ENCODE peak calls at places on chromosome 1, in six cellular contexts. E, U, P, D, G and A are unnamed samples.

GRCh38 chr1:247270003-247270402 is 14.1 kb downstream of the VN1R5 start:
- DNase-seq in E (no peak), U (no peak), P (no peak), D (no peak), G (no peak), A (no peak)

GRCh38 chr1:44787506-44787905 is 464 bp downstream of the BEST4 start:
- DNase-seq in E (no peak), U (no peak), P (no peak), D (no peak), G (no peak), A (no peak)

GRCh38 chr1:212791261-212791675 is 309 bp downstream of the NSL1 start:
- DNase-seq in E (no peak), U (no peak), P (peak; percentile 30), D (no peak), G (no peak), A (peak; percentile 42)

GRCh38 chr1:33742663-33743062 is 121.2 kb upstream of the HMGB4 start:
- DNase-seq in E (no peak), U (no peak), P (no peak), D (no peak), G (no peak), A (no peak)

GRCh38 chr1:168763031-168763430 is 34.0 kb upstream of the DPT start:
- DNase-seq in E (no peak), U (no peak), P (no peak), D (no peak), G (no peak), A (no peak)

GRCh38 chr1:112673589-112674439 is 645 bp upstream of the MOV10 start:
- DNase-seq in E (peak; percentile 52), U (peak; percentile 50), P (no peak), D (no peak), G (no peak), A (no peak)

GRCh38 chr1:39969048-39969447 is 14.1 kb downstream of the MFSD2A start:
- DNase-seq in E (no peak), U (no peak), P (no peak), D (no peak), G (no peak), A (no peak)

GRCh38 chr1:178161516-178161915 is 67.6 kb downstream of the RASAL2 start:
- DNase-seq in E (no peak), U (no peak), P (no peak), D (no peak), G (no peak), A (no peak)

GRCh38 chr1:8017495-8018310 is 8.4 kb downstream of the ERRFI1 start:
- DNase-seq in E (peak; percentile 85), U (no peak), P (no peak), D (no peak), G (no peak), A (no peak)

GRCh38 chr1:27539901-27540861 is 50.2 kb upstream of the WASF2 start:
- DNase-seq in E (no peak), U (no peak), P (no peak), D (no peak), G (no peak), A (no peak)

GRCh38 chr1:47023268-47024137 is at the start of gene CYP4X1:
- DNase-seq in E (no peak), U (no peak), P (no peak), D (peak; percentile 77), G (no peak), A (no peak)

GRCh38 chr1:8408151-8408839 is 90.4 kb downstream of the SLC45A1 start:
- DNase-seq in E (no peak), U (no peak), P (no peak), D (no peak), G (no peak), A (no peak)

GRCh38 chr1:175043824-175044223 is 20.6 kb upstream of the MRPS14 start:
- DNase-seq in E (no peak), U (no peak), P (no peak), D (no peak), G (no peak), A (no peak)

GRCh38 chr1:52268372-52268771 is 97.6 kb downstream of the CC2D1B start:
- DNase-seq in E (no peak), U (no peak), P (no peak), D (no peak), G (no peak), A (no peak)

GRCh38 chr1:88741413-88741812 is 57.3 kb downstream of the PKN2 start:
- DNase-seq in E (no peak), U (no peak), P (no peak), D (no peak), G (no peak), A (no peak)

GRCh38 chr1:228095938-228096337 is 7.2 kb downstream of the C1orf35 start:
- DNase-seq in E (no peak), U (no peak), P (no peak), D (no peak), G (no peak), A (peak; percentile 1)

GRCh38 chr1:171867231-171867630 is 25.9 kb downstream of the DNM3 start:
- DNase-seq in E (no peak), U (no peak), P (no peak), D (no peak), G (no peak), A (no peak)
- TF ChIP-seq TAF1 in E (no peak), U (no peak), P (no peak), D (no peak), G (no peak), A (no peak)

DNA sequence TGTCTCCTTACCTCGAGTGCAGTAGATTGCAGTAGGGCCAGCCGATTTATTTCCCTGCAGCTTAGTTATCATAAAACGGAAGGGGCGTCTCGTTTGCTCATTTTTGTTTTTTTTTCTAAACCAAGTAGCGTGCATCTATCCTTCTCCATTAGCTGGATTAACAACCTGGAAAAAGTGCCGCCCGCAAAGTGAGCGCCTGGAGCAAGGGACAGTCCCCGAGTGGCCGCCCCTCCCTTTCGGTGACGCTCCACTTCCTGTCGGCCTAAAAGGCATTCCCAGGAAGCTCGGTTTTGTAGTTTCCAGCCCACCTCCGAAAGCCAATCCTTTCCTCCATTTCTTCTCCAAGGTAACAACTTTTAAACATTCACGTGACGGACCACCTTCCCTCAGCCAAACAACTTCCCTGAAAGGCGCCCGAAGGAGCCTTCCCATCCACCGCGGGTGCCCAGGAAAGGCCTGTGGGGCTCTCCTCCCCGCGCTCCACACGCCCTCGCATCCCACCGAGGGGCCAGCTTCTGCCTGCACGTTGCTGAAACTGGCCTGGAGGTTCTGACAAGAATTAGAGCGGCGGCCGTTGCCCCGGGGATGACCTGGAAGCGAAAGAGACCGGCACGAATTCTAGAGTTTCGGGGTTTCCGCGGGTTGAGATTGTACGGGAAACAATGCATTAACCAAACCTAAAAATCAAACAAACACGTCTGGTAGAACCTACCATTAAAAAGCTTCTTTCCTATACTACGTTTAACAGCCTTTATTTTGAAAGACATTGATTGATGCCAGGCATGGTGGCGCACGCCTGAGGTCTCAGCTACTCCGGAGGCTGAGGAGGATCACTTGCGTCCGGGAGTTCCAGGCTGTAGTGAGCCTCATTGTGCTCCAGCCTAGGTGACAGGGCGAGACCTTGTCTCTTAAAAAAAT is at the start of gene EXTL2:
- DNase-seq in E (peak; percentile 90), U (peak; percentile 88), P (peak; percentile 39), D (peak; percentile 82), G (no peak), A (peak; percentile 40)
- TF ChIP-seq POLR2A in E (peak; percentile 62), U (peak; percentile 80), P (no peak), D (peak; percentile 46), G (peak; percentile 52), A (no peak)

GRCh38 chr1:11500881-11501280 is 21.9 kb downstream of the DISP3 start:
- DNase-seq in E (no peak), U (no peak), P (no peak), D (no peak), G (no peak), A (no peak)
- TF ChIP-seq TAF1 in E (no peak), U (no peak), P (no peak), D (no peak), G (no peak), A (no peak)

GRCh38 chr1:2230781-2231666 is 2.9 kb downstream of the SKI start:
- DNase-seq in E (no peak), U (peak; percentile 67), P (no peak), D (peak; percentile 53), G (no peak), A (no peak)

GRCh38 chr1:2229032-2229920 is 1.2 kb downstream of the SKI start:
- DNase-seq in E (no peak), U (peak; percentile 74), P (no peak), D (peak; percentile 64), G (no peak), A (peak; percentile 66)

GRCh38 chr1:2231667-2232254 is 3.6 kb downstream of the SKI start:
- DNase-seq in E (peak; percentile 78), U (peak; percentile 82), P (no peak), D (peak; percentile 79), G (no peak), A (no peak)

GRCh38 chr1:2228684-2229031 is 539 bp downstream of the SKI start:
- DNase-seq in E (no peak), U (peak; percentile 63), P (no peak), D (no peak), G (no peak), A (no peak)

GRCh38 chr1:2229921-2230700 is 2.0 kb downstream of the SKI start:
- DNase-seq in E (no peak), U (peak; percentile 64), P (no peak), D (peak; percentile 57), G (no peak), A (no peak)
- TF ChIP-seq POLR2A in E (no peak), U (no peak), P (no peak), D (no peak), G (no peak), A (no peak)

GRCh38 chr1:244094880-244095522 is 43.9 kb downstream of the ZBTB18 start:
- DNase-seq in E (no peak), U (no peak), P (no peak), D (no peak), G (no peak), A (no peak)

GRCh38 chr1:244095523-244095911 is 44.4 kb downstream of the ZBTB18 start:
- DNase-seq in E (no peak), U (no peak), P (no peak), D (no peak), G (no peak), A (no peak)

GRCh38 chr1:244090645-244091044 is 39.6 kb downstream of the ZBTB18 start:
- DNase-seq in E (no peak), U (no peak), P (no peak), D (no peak), G (no peak), A (no peak)

GRCh38 chr1:244092293-244093264 is 41.5 kb downstream of the ZBTB18 start:
- DNase-seq in E (no peak), U (no peak), P (no peak), D (no peak), G (no peak), A (no peak)

DNA sequence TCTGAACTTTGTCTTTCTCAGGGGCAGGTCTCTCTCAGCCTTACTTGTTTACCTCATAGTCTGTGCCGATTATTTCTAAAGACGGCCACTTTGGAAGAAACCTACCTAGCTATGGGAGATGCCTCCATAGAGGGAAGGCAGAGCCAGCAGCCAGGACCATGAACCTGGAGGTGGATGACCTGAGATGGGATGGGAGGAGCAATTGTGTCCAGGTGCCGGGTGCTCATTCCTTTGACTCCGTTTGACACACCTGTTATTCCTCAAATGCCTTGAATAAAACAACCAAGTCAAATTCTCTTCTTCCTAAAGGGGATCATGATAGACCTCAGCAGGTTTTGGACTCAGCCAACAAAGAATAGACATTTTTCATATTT is 42.2 kb downstream of the ZBTB18 start:
- DNase-seq in E (no peak), U (no peak), P (no peak), D (no peak), G (no peak), A (no peak)
- TF ChIP-seq TAF1 in E (no peak), U (no peak), P (no peak), D (no peak), G (no peak), A (no peak)

GRCh38 chr1:224430511-224431113 is 4.0 kb downstream of the WDR26 start:
- DNase-seq in E (peak; percentile 55), U (peak; percentile 78), P (no peak), D (no peak), G (no peak), A (peak; percentile 25)
- TF ChIP-seq POLR2A in E (no peak), U (no peak), P (no peak), D (no peak), G (no peak), A (no peak)